ENCODE peak calls at places on chromosomes 5 and 9, in ten cellular contexts. O, M, L, C, K, D, Y, P, G and T are unnamed samples.
A peak's percentile ranks its signal among the peaks of the same experiment; 100 is the strongest.

GRCh38 chr9:136095028-136095494 is at the start of gene NACC2:
- DNase-seq in L (peak; percentile 38), M (peak; percentile 79), G (no peak), C (peak; percentile 81), D (peak; percentile 82), Y (no peak), P (no peak), O (peak; percentile 52), K (no peak), T (peak; percentile 95)

GRCh38 chr9:134560654-134561053 is 80.9 kb upstream of the COL5A1 start:
- DNase-seq in D (no peak), G (no peak), K (no peak), Y (peak; percentile 14), C (no peak), L (no peak), O (no peak), P (no peak), M (no peak), T (no peak)

GRCh38 chr9:94286056-94286455 is 27.0 kb downstream of the ZNF169 start:
- DNase-seq in L (no peak), C (no peak), O (no peak), G (no peak), Y (no peak), K (no peak), P (no peak), M (no peak), D (no peak), T (no peak)

GRCh38 chr9:20783057-20784038 is 99.3 kb downstream of the FOCAD start:
- DNase-seq in K (no peak), P (no peak), Y (no peak), C (no peak), M (no peak), D (no peak), G (no peak), L (no peak), O (peak; percentile 11), T (no peak)

GRCh38 chr5:74232281-74232680 is 408.2 kb downstream of the ENC1 start:
- DNase-seq in M (no peak), K (no peak), O (peak; percentile 92), Y (no peak), P (no peak), L (no peak), C (no peak), D (no peak), G (no peak), T (no peak)

GRCh38 chr5:176535101-176535654 is 2.0 kb downstream of the RNF44 start:
- DNase-seq in O (peak; percentile 24), M (no peak), Y (no peak), C (peak; percentile 73), L (peak; percentile 29), G (no peak), P (no peak), K (no peak), D (no peak), T (no peak)

GRCh38 chr5:80198399-80198798 is 57.4 kb downstream of the SERINC5 start:
- DNase-seq in K (no peak), P (no peak), G (no peak), O (no peak), D (peak; percentile 46), C (no peak), L (no peak), Y (no peak), M (no peak), T (no peak)

GRCh38 chr5:97231025-97231636 is 48.1 kb upstream of the RIOK2 start:
- DNase-seq in Y (peak; percentile 64), L (peak; percentile 78), M (no peak), O (peak; percentile 86), C (peak; percentile 18), D (no peak), K (peak; percentile 70), P (no peak), G (peak; percentile 31), T (no peak)

GRCh38 chr5:38843665-38844064 is 2.1 kb upstream of the OSMR start:
- DNase-seq in G (no peak), P (no peak), M (no peak), C (no peak), Y (no peak), L (no peak), D (no peak), O (no peak), K (no peak), T (no peak)

GRCh38 chr5:38845555-38846378 is at the start of gene OSMR:
- DNase-seq in M (peak; percentile 79), L (peak; percentile 94), D (peak; percentile 91), C (peak; percentile 77), Y (peak; percentile 98), O (peak; percentile 98), P (peak; percentile 35), K (peak; percentile 84), G (peak; percentile 95), T (peak; percentile 92)

GRCh38 chr5:38846379-38846967 is 661 bp downstream of the OSMR start:
- DNase-seq in K (peak; percentile 7), O (peak; percentile 25), Y (no peak), L (no peak), P (no peak), C (no peak), M (no peak), D (no peak), G (peak; percentile 36), T (peak; percentile 41)

GRCh38 chr5:38848637-38849036 is 2.8 kb downstream of the OSMR start:
- DNase-seq in C (no peak), M (no peak), G (no peak), D (no peak), P (no peak), Y (no peak), O (no peak), L (no peak), K (no peak), T (no peak)

DNA sequence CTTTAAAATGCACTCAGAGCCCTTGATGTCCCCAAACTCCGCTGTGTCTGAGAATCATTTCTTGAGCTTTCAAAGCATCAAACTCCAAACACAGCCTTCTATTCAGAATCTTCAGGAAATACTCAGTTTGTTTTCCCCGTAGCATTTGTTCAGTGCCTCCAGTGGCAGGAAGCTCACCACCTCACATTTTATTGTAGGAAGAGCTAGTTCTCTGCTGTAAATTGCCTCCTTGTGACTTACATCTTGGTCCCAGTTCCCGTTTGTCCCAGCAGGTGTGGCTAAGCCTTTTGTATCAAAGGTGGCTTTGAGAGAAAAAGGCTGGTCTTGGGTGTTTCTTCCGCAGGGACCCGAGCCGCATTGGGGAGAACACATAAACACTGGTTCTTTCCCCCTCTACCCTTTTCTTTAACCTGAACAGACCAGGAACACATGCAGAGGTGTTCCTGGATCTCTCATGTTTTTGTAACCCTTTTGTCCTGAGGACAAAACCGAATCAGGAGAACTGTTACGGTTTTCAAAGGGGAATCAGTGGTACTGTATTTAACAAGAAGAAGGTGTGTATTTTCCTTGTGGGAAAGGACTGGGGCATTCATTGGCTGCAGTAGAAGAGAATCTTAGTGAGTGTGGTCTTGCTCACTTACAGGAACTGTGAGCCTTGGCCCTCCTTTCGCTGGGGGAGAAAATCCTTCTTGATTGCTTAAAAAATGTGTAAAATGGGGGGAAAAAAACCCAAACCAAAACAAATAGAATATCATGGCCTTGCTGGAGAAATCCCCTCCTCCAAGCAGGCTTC is 1.9 kb downstream of the OSMR start:
- DNase-seq in Y (no peak), L (no peak), K (no peak), M (no peak), G (peak; percentile 45), O (peak; percentile 32), D (no peak), C (no peak), P (no peak), T (no peak)
- H3K4me3 ChIP-seq in Y (peak overlapping the region; percentile 88), L (no peak overlapping the region), K (peak overlapping the region; percentile 99), M (peak overlapping the region; percentile 72), G (peak overlapping the region; percentile 94), O (peak overlapping the region; percentile 93), D (peak overlapping the region; percentile 88), C (no peak overlapping the region), P (peak overlapping the region; percentile 84), T (peak overlapping the region; percentile 72)

GRCh38 chr9:6681957-6682501 is 36.5 kb upstream of the GLDC start:
- DNase-seq in K (no peak), M (no peak), L (no peak), G (no peak), D (no peak), Y (no peak), C (no peak), O (no peak), P (no peak), T (no peak)

GRCh38 chr9:6676254-6676928 is 30.9 kb upstream of the GLDC start:
- DNase-seq in D (no peak), O (no peak), L (no peak), Y (no peak), C (no peak), G (no peak), K (no peak), P (no peak), M (no peak), T (no peak)

GRCh38 chr9:6680797-6681146 is 35.2 kb upstream of the GLDC start:
- DNase-seq in D (no peak), K (peak; percentile 68), G (peak; percentile 58), L (no peak), O (peak; percentile 40), M (peak; percentile 63), Y (no peak), C (peak; percentile 77), P (no peak), T (peak; percentile 63)

GRCh38 chr9:6677803-6678202 is 32.3 kb upstream of the GLDC start:
- DNase-seq in L (no peak), P (no peak), C (no peak), M (no peak), O (no peak), K (no peak), G (no peak), D (no peak), Y (no peak), T (no peak)

DNA sequence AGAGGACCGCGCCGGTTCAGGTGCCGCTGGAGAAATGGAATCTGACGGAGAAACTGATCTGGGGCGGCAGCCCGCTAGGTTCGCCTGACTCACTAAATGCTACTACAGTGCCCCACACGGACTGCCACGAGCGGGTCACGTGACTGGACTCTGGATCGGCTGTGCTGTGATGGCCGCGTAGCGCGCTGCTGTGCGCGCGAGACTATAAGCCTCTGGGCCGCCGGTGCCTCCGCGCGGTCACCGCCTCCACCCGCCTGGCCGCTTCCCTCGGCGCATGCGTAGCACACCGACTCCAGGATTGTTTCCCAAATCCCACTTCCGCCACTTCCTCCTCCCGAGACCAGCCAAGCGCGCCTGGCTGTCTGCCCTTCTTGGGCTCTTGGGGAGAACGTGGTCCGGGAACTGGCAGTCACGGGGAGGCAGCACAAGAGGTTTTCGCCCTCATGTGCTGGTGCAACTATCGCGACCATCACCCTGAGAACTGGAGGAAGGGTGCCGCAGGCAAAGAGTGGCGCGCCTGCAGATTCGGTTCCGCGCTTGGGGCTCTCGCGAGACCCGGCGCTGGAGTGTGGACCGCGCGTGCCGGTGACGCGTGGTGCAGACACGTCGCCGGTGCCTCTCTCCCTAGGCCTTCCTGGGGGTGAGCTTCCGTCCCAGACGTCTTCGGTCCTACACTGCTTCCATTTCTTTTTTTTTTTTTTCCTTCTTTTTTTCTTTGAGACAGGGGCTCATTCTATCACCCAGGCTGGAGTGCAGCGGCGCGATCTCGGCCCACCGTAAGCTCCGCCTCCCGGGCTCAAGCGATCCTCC is 35.8 kb upstream of the GLDC start:
- DNase-seq in G (peak; percentile 99), C (peak; percentile 97), L (peak; percentile 99), K (peak; percentile 96), P (peak; percentile 88), Y (peak; percentile 99), D (peak; percentile 96), M (peak; percentile 97), O (peak; percentile 98), T (peak; percentile 98)
- TF ChIP-seq POLR2A in G (peak; percentile 58), C (peak; percentile 90), L (peak; percentile 93), K (peak; percentile 83), P (no peak), Y (peak; percentile 65), D (no peak), M (peak; percentile 83), O (peak; percentile 87), T (peak; percentile 57)

GRCh38 chr9:124662561-124662960 is 108.5 kb downstream of the NR6A1 start:
- DNase-seq in L (peak; percentile 17), P (no peak), Y (no peak), K (no peak), C (no peak), D (no peak), M (no peak), O (no peak), G (no peak), T (no peak)

GRCh38 chr9:124659099-124659659 is 111.9 kb downstream of the NR6A1 start:
- DNase-seq in P (no peak), O (peak; percentile 97), C (peak; percentile 66), G (peak; percentile 78), L (peak; percentile 89), D (peak; percentile 83), Y (peak; percentile 83), K (peak; percentile 93), M (peak; percentile 53), T (peak; percentile 87)

GRCh38 chr9:124661184-124661755 is 109.8 kb downstream of the NR6A1 start:
- DNase-seq in P (no peak), D (no peak), G (no peak), Y (no peak), K (no peak), O (peak; percentile 19), L (peak; percentile 17), C (no peak), M (no peak), T (no peak)

GRCh38 chr9:124658165-124659017 is 112.7 kb downstream of the NR6A1 start:
- DNase-seq in L (peak; percentile 95), O (peak; percentile 97), M (peak; percentile 59), Y (peak; percentile 73), C (peak; percentile 62), D (peak; percentile 82), G (peak; percentile 95), K (peak; percentile 76), P (no peak), T (no peak)

GRCh38 chr9:124660341-124660801 is 110.7 kb downstream of the NR6A1 start:
- DNase-seq in M (no peak), O (peak; percentile 61), C (peak; percentile 11), G (no peak), K (peak; percentile 36), Y (no peak), P (no peak), L (peak; percentile 87), D (no peak), T (no peak)
- H3K4me3 ChIP-seq in M (peak overlapping the region; percentile 56), O (peak overlapping the region; percentile 57), C (no peak overlapping the region), G (peak overlapping the region; percentile 68), K (peak overlapping the region; percentile 69), Y (peak overlapping the region; percentile 53), P (no peak overlapping the region), L (peak overlapping the region; percentile 53), D (peak overlapping the region; percentile 71), T (peak overlapping the region; percentile 42)

GRCh38 chr9:6015278-6016157 is at the start of gene RANBP6:
- DNase-seq in O (peak; percentile 79), D (peak; percentile 94), G (peak; percentile 88), C (peak; percentile 94), L (peak; percentile 89), K (peak; percentile 74), M (peak; percentile 92), P (peak; percentile 30), Y (peak; percentile 95), T (peak; percentile 94)
- TF ChIP-seq POLR2A in O (peak; percentile 54), D (no peak), G (peak; percentile 77), C (peak; percentile 75), L (peak; percentile 30), K (peak; percentile 78), M (peak; percentile 53), P (no peak), Y (peak; percentile 43), T (peak; percentile 70)